ENCODE peak calls at places on chromosomes 5 and 9, in five cellular contexts. W is WERI-Rb-1; P is brain microvascular endothelial cell; C is effector memory CD4-positive, alpha-beta T cell; K is H1. L is an unnamed sample.

GRCh38 chr9:87714819-87715218 is 11.1 kb upstream of the CTSL start:
- DNase-seq in W (no peak), P (peak), C (no peak), K (no peak), L (no peak)

GRCh38 chr9:752681-753200 is 88.8 kb upstream of the DMRT1 start:
- DNase-seq in W (no peak), P (peak), C (no peak), K (no peak), L (no peak)

GRCh38 chr9:105054488-105054887 is 126.5 kb upstream of the ABCA1 start:
- DNase-seq in W (no peak), P (peak), C (no peak), K (no peak), L (no peak)

GRCh38 chr5:116145416-116145815 is 60.6 kb downstream of the COMMD10 start:
- DNase-seq in W (no peak), P (no peak), C (no peak), K (no peak), L (no peak)

GRCh38 chr9:99199938-99200539 is 21.7 kb downstream of the ALG2 start:
- DNase-seq in W (no peak), P (no peak), C (no peak), K (no peak), L (no peak)

GRCh38 chr5:176543428-176544182 is 5.5 kb upstream of the CDHR2 start:
- DNase-seq in W (peak), P (no peak), C (peak), K (peak), L (no peak)

GRCh38 chr5:174177976-174178600 is 132.6 kb downstream of the NSG2 start:
- DNase-seq in W (no peak), P (no peak), C (no peak), K (peak), L (no peak)

GRCh38 chr5:149636191-149636860 is 55.0 kb downstream of the ARHGEF37 start:
- DNase-seq in W (no peak), P (no peak), C (no peak), K (no peak), L (no peak)

GRCh38 chr5:55338810-55339243 is 31.0 kb downstream of the MTREX start:
- DNase-seq in W (no peak), P (no peak), C (no peak), K (no peak), L (peak)

GRCh38 chr9:99162759-99163364 is 57.9 kb downstream of the TGFBR1 start:
- DNase-seq in W (no peak), P (no peak), C (no peak), K (no peak), L (no peak)

DNA sequence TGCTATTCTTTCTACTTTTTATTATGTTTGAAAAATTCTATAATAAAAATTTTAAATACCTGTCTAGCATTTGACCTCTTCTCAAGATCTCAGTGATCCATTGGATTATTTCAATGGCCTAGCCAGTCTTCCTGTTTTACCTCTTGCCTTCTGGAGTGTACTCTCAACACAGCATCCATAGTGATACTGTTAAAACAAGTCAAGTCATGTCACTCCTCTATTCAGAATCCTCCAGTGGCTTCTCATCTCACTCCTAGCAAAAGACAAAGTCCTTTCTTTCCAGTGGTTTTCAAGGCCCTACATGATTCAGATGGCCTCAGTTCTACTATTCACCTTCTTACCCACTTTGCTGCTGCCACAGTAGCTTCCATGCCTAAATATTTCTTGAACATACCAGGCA is 1.8 kb downstream of the MARVELD2 start:
- DNase-seq in W (no peak), P (no peak), C (no peak), K (no peak), L (no peak)
- H3K4me3 ChIP-seq in W (no peak), P (no peak), C (no peak), K (peak), L (no peak)

DNA sequence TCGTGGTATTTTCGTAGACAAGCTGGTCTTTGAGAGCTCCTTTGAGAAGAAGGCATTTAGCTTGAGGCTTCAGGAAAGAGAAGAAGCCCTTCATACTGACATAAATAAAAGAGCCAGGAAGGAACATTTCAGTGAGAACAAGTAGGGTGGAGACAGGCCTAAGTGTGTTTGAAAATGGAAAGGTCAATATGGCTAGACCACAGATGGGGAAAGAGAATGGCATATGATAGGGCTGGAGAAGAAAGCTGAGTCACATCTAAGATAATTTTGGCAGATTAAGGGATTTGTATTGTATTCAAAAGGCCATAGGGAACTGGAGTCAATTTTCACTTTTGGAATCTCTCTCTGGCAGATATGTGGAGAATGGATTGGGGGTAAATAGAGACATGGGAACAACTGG is 374.9 kb downstream of the TMEM38B start:
- DNase-seq in W (no peak), P (no peak), C (no peak), K (no peak), L (no peak)
- H3K4me3 ChIP-seq in W (no peak), P (no peak), C (no peak), K (no peak), L (no peak)

DNA sequence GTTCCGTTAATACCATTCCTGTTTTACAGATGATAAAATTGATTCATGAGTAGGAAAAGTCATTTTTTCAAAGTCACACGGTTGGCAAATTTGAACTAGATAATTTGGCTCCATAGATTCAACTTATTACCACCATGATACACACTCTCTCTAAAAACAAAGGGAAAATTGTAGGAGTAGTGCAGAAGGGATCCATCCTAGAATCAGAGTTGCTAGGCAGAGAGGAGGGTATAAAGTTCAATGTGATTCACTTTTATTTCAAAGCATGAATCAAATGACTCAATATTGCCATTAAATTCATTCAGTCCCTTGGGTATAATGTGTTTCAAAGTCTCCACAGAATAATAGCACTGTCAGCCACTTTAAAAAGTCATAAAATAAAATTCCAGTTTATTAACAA is 747.2 kb upstream of the ACO1 start:
- DNase-seq in W (no peak), P (no peak), C (no peak), K (no peak), L (no peak)
- H3K4me3 ChIP-seq in W (no peak), P (no peak), C (no peak), K (no peak), L (no peak)

DNA sequence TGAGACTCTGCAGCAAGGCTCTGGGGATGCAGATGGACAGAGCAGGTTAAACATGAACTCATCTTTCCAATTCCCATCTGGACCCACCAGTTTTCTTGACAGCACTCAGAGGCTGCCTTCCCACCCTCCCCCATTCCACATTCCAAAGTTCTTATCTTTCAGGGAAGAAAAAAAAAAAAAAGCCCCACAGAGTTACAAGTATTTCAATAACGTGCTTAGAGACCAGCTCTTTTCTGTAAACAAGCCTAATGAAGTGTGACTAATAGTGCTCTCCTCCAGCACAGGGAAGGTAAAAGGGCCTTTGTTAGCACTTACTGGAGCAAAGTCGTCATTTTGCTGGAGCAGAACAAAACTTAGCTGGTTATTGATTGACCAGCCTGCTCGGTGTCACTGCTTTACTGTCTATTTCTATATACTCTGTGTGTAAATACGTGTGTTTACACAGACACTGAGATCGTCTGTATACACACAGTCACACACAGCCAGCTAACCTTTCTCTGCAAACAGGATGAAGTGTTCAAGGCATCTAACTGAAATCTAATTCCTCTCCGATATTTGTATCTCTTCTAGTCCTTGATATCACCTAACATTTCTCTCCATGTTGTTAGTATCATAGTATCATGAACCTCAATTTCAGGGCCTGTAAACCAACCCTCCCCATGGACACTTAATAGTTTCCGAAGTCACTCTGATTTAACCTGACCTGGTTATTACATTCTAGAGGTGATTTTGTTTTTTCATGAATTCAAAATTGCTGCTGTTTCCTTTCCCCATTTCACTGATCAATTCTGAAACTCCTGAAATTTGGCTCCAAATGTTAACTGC is 84.9 kb downstream of the ZNF608 start:
- DNase-seq in W (peak), P (peak), C (no peak), K (no peak), L (no peak)
- H3K4me3 ChIP-seq in W (no peak), P (no peak), C (no peak), K (no peak), L (no peak)

GRCh38 chr5:68243681-68244080 is 28.1 kb downstream of the PIK3R1 start:
- DNase-seq in W (no peak), P (no peak), C (no peak), K (no peak), L (no peak)
- H3K4me3 ChIP-seq in W (no peak), P (no peak), C (no peak), K (no peak), L (no peak)

GRCh38 chr5:172185096-172185461 is 2.9 kb downstream of the STK10 start:
- DNase-seq in W (no peak), P (no peak), C (peak), K (no peak), L (no peak)
- H3K4me3 ChIP-seq in W (no peak), P (no peak), C (peak), K (no peak), L (peak)

GRCh38 chr5:5532306-5533076 is 110.0 kb downstream of the ICE1 start:
- DNase-seq in W (no peak), P (no peak), C (no peak), K (no peak), L (no peak)

GRCh38 chr5:5533927-5534326 is 111.5 kb downstream of the ICE1 start:
- DNase-seq in W (no peak), P (no peak), C (no peak), K (no peak), L (no peak)

GRCh38 chr5:5536871-5537270 is 114.4 kb downstream of the ICE1 start:
- DNase-seq in W (peak), P (no peak), C (no peak), K (no peak), L (no peak)

GRCh38 chr5:5531371-5531770 is 108.9 kb downstream of the ICE1 start:
- DNase-seq in W (no peak), P (no peak), C (no peak), K (no peak), L (no peak)

DNA sequence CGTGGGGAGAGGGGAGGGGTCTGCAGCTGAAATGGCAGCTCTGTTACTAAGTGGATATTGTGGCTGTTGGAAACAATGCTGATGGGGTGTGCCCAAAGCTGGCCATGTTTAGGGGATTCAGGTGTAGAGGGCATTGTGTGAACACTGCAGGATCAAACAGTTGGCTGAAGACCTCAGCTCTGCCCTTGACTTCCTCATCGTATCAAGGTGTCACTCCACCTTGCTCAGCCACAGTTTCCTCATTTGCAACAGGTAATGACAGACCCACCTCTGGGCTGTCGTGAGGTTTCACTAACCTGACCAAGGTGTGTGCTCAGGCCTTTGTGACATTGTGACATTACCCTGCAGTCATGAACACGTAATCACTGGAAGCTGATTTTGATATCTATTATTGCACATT is 111.9 kb downstream of the ICE1 start:
- DNase-seq in W (no peak), P (no peak), C (no peak), K (no peak), L (no peak)
- H3K4me3 ChIP-seq in W (no peak), P (no peak), C (no peak), K (no peak), L (no peak)

DNA sequence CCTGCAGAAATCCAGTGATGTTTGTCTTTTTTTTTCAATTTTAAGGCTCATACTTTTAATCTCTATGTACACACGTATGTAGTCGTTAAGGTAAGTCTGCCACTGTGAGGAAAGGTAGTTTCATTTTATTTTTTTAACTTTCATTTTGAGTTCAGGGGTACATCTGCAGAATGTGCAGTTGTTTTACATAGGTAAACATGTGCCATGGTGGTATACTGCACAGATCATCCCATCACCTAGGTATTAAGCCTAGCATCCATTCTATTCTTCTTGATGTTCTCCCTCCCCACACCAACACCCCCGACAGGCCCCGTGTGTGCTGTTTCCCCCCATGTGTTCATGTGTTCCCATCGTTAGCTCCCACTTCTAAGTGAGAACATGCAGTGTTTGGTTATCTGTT is 19.7 kb downstream of the MUSK start:
- DNase-seq in W (no peak), P (no peak), C (no peak), K (no peak), L (no peak)
- H3K4me3 ChIP-seq in W (no peak), P (no peak), C (no peak), K (no peak), L (no peak)

DNA sequence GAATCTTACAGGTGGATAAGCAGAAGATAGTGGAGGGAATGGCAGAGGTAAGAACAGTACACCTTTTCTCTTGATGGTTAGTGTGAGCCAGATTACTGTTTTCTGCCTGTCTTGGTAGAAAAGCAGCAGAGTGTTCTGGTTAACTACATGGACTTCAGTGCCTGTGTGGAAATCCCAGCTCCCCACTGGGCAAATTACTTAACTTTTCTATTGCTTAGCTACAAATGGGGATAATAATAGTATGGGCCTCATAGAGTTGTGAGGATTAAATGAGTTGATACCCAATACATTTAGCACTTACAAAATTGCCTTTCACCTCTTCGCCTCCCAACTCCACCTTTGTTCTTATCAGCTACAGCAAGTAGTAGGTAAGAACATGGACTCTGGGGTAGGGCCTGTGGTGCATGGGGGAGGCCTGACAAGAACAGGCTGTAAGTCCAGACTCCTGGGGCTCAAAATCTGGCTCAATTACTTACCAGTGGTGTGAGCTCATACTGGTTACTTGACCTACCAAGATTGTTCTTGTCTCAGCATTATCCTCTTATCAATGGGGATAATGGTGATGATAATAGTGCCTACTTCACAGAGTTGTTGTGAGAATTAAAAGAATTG is 125.1 kb downstream of the LIFR start:
- DNase-seq in W (peak), P (no peak), C (no peak), K (no peak), L (no peak)
- H3K4me3 ChIP-seq in W (no peak), P (no peak), C (no peak), K (no peak), L (no peak)

GRCh38 chr5:16812448-16812847 is 123.6 kb downstream of the MYO10 start:
- DNase-seq in W (no peak), P (no peak), C (no peak), K (no peak), L (no peak)
- H3K4me3 ChIP-seq in W (no peak), P (no peak), C (no peak), K (no peak), L (no peak)